ENCODE peak calls at places on chromosome 18, in five cellular contexts. I, D, R, B and Q are unnamed samples.

GRCh38 chr18:22688877-22689496 is 244.1 kb upstream of the RBBP8 start:
- DNase-seq in I (no peak), D (no peak), R (no peak), B (no peak), Q (no peak)

GRCh38 chr18:48172226-48173006 is 236.8 kb downstream of the ZBTB7C start:
- DNase-seq in I (peak), D (no peak), R (no peak), B (no peak), Q (no peak)

GRCh38 chr18:28112056-28112470 is 64.9 kb downstream of the CDH2 start:
- DNase-seq in I (no peak), D (no peak), R (no peak), B (no peak), Q (no peak)

GRCh38 chr18:57649536-57650495 is 28.2 kb upstream of the NARS1 start:
- DNase-seq in I (no peak), D (peak), R (no peak), B (no peak), Q (no peak)

GRCh38 chr18:50453732-50454131 is 78.9 kb downstream of the SKA1 start:
- DNase-seq in I (no peak), D (no peak), R (no peak), B (no peak), Q (no peak)

GRCh38 chr18:54975598-54975997 is 16.3 kb upstream of the CCDC68 start:
- DNase-seq in I (no peak), D (no peak), R (no peak), B (no peak), Q (no peak)

GRCh38 chr18:55314615-55315237 is 273.3 kb downstream of the TCF4 start:
- DNase-seq in I (no peak), D (no peak), R (no peak), B (no peak), Q (no peak)

GRCh38 chr18:12921178-12921577 is 26.6 kb upstream of the SEH1L start:
- DNase-seq in I (no peak), D (peak), R (no peak), B (no peak), Q (peak)

GRCh38 chr18:46155652-46156051 is 51.5 kb downstream of the HAUS1 start:
- DNase-seq in I (no peak), D (peak), R (no peak), B (no peak), Q (peak)

GRCh38 chr18:13310286-13310685 is 91.7 kb downstream of the LDLRAD4 start:
- DNase-seq in I (no peak), D (no peak), R (no peak), B (no peak), Q (no peak)

GRCh38 chr18:13612111-13612997 is 114.0 kb downstream of the FAM210A start:
- DNase-seq in I (no peak), D (peak), R (no peak), B (no peak), Q (peak)

GRCh38 chr18:79754831-79755351 is 42.8 kb upstream of the KCNG2 start:
- DNase-seq in I (peak), D (no peak), R (no peak), B (peak), Q (no peak)

GRCh38 chr18:12315481-12315880 is 7.4 kb downstream of the TUBB6 start:
- DNase-seq in I (no peak), D (no peak), R (no peak), B (no peak), Q (no peak)

GRCh38 chr18:53458944-53459580 is 765.4 kb downstream of the MBD2 start:
- DNase-seq in I (no peak), D (no peak), R (peak), B (no peak), Q (no peak)

GRCh38 chr18:66724664-66725356 is 120.9 kb upstream of the CDH19 start:
- DNase-seq in I (no peak), D (no peak), R (no peak), B (no peak), Q (no peak)

GRCh38 chr18:59881728-59882685 is 17.8 kb upstream of the PMAIP1 start:
- DNase-seq in I (no peak), D (peak), R (no peak), B (no peak), Q (peak)

GRCh38 chr18:77777126-77777525 is 527.5 kb downstream of the GALR1 start:
- DNase-seq in I (no peak), D (no peak), R (no peak), B (no peak), Q (no peak)

GRCh38 chr18:13565228-13565627 is 161.1 kb downstream of the FAM210A start:
- DNase-seq in I (peak), D (no peak), R (peak), B (no peak), Q (no peak)

GRCh38 chr18:62048279-62048678 is 138.6 kb downstream of the PIGN start:
- DNase-seq in I (no peak), D (no peak), R (no peak), B (no peak), Q (no peak)

GRCh38 chr18:3044931-3045698 is 32.2 kb upstream of the LPIN2 start:
- DNase-seq in I (no peak), D (no peak), R (peak), B (no peak), Q (no peak)

GRCh38 chr18:67007085-67007484 is 403.2 kb upstream of the CDH19 start:
- DNase-seq in I (no peak), D (no peak), R (no peak), B (no peak), Q (no peak)

GRCh38 chr18:36186461-36187137 is 698 bp upstream of the MOCOS start:
- DNase-seq in I (no peak), D (peak), R (peak), B (peak), Q (peak)

GRCh38 chr18:48804856-48805610 is 145.7 kb downstream of the SMAD7 start:
- DNase-seq in I (peak), D (no peak), R (no peak), B (peak), Q (no peak)

GRCh38 chr18:26655614-26656400 is 107.5 kb upstream of the KCTD1 start:
- DNase-seq in I (peak), D (no peak), R (peak), B (peak), Q (no peak)

GRCh38 chr18:22391571-22392359 is 25.9 kb downstream of the CTAGE1 start:
- DNase-seq in I (no peak), D (peak), R (no peak), B (no peak), Q (peak)

GRCh38 chr18:27921904-27922541 is 254.9 kb downstream of the CDH2 start:
- DNase-seq in I (no peak), D (no peak), R (no peak), B (peak), Q (no peak)

GRCh38 chr18:23718243-23718720 is 29.0 kb downstream of the LAMA3 start:
- DNase-seq in I (no peak), D (no peak), R (no peak), B (no peak), Q (no peak)

GRCh38 chr18:44852818-44853217 is 172.1 kb downstream of the SETBP1 start:
- DNase-seq in I (no peak), D (no peak), R (no peak), B (no peak), Q (no peak)

GRCh38 chr18:36348971-36349417 is 51.5 kb downstream of the FHOD3 start:
- DNase-seq in I (peak), D (no peak), R (no peak), B (no peak), Q (no peak)

GRCh38 chr18:41577529-41577928 is 377.5 kb upstream of the PIK3C3 start:
- DNase-seq in I (no peak), D (no peak), R (no peak), B (no peak), Q (no peak)

GRCh38 chr18:6198585-6198984 is 216.1 kb downstream of the L3MBTL4 start:
- DNase-seq in I (no peak), D (no peak), R (no peak), B (no peak), Q (no peak)

GRCh38 chr18:6203791-6204190 is 210.9 kb downstream of the L3MBTL4 start:
- DNase-seq in I (no peak), D (no peak), R (no peak), B (no peak), Q (no peak)

GRCh38 chr18:6199777-6200176 is 214.9 kb downstream of the L3MBTL4 start:
- DNase-seq in I (no peak), D (no peak), R (no peak), B (no peak), Q (no peak)

GRCh38 chr18:6202861-6203260 is 211.8 kb downstream of the L3MBTL4 start:
- DNase-seq in I (no peak), D (no peak), R (no peak), B (no peak), Q (no peak)

DNA sequence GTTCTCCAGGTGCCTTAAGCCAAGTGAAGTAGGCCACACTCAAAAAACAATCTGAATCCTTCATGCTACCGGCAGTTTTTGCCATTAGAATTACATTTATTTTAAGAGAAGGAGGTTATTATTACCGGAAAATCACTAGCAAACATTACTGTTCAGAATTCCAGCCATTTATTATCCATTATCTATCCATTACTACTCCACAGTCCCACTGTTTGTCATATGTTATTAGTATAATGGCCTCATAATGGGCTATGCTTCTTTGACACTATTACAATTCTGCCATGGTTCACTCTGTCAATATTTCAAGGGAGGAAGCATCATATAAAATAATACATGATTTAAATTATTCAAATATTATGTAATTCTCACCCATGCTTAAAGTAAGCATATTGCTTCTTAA is 214.3 kb downstream of the L3MBTL4 start:
- DNase-seq in I (no peak), D (no peak), R (no peak), B (no peak), Q (no peak)
- TF ChIP-seq CTCF in I (no peak), D (no peak), R (no peak), B (no peak), Q (no peak)

GRCh38 chr18:60893331-60894114 is 439.7 kb upstream of the CDH20 start:
- DNase-seq in I (no peak), D (no peak), R (no peak), B (no peak), Q (no peak)

GRCh38 chr18:60894254-60894945 is 438.8 kb upstream of the CDH20 start:
- DNase-seq in I (no peak), D (no peak), R (no peak), B (no peak), Q (no peak)

GRCh38 chr18:60892855-60893254 is 440.4 kb upstream of the CDH20 start:
- DNase-seq in I (no peak), D (no peak), R (no peak), B (peak), Q (no peak)

GRCh38 chr18:60892441-60892840 is 440.8 kb upstream of the CDH20 start:
- DNase-seq in I (no peak), D (no peak), R (no peak), B (no peak), Q (no peak)

GRCh38 chr18:60891936-60892335 is 441.3 kb upstream of the CDH20 start:
- DNase-seq in I (no peak), D (no peak), R (no peak), B (no peak), Q (no peak)
- TF ChIP-seq CTCF in I (no peak), D (no peak), R (no peak), B (no peak), Q (no peak)

DNA sequence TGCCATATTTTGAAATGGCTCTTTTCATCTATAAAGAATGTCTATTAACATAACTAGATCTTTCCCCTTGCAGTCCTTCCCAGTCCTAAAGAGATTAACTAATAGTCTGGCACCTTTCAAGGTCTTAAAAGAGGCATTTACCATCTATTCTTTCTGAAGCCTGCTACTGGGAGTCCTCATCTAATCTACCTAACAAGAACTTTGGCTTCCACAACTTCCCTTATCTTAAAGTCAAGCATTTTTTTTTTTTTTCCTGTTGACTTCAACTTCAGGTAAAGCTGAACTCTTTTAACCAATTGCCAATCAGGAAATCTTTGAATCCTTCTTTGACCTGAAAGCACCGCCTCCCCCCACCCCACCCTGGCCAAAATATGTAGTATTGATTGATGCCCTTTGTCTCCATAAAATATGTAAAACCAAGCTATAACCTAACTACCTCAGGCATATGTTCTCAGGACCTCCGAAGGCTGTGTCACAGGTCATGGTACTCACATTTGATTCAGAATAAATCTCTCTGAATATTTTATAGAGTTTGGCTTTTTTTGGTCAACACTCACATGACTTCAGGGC is 168.6 kb downstream of the PTPRM start:
- DNase-seq in I (no peak), D (no peak), R (no peak), B (no peak), Q (no peak)
- TF ChIP-seq CTCF in I (no peak), D (no peak), R (no peak), B (no peak), Q (no peak)

DNA sequence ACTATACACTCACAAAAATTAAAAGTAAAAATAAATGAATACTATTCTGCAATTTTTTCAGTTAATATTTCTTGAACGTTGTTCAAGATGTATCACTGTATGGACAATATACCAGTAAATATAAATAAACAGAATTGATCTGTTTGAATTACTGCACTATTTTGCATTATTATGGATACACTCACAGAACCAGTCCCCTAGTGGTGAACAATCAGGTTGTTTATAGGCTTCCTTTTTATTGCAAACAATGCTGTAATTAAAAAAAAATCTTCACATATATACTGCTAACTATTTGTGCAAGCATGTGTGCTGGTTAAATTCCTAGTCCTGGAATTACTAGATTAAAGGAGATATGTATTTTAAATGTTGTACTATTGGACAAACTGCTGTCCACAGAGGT is 306.0 kb downstream of the FBXO15 start:
- DNase-seq in I (no peak), D (no peak), R (no peak), B (no peak), Q (no peak)
- TF ChIP-seq CTCF in I (no peak), D (no peak), R (no peak), B (no peak), Q (no peak)